ENCODE peak calls at places on chromosome 5, in ten cellular contexts. S is activated naive CD8-positive, alpha-beta T cell treated with anti-CD3 and anti-CD28 coated beads, Interleukin-2, amount 50 U/mL, for 24 hours; T is G401; X is activated naive CD4-positive, alpha-beta T cell treated with Interleukin-2 at 50 U/mL for 16 hours; W is C1 segment of cervical spinal cord; P is HT1080; A is activated CD8-positive, alpha-beta memory T cell treated with anti-CD3 and anti-CD28 coated beads, Interleukin-2, amount 50 U/mL, for 4 hours; O is naive thymus-derived CD4-positive, alpha-beta T cell; V is stimulated activated naive CD4-positive, alpha-beta T cell; B is K562. U is an unnamed sample.

GRCh38 chr5:176407456-176408244 is 8.7 kb downstream of the CLTB start:
- DNase-seq in X (no peak), V (no peak), S (no peak), T (no peak), W (no peak), O (no peak), B (peak), A (no peak), P (no peak), U (no peak)

GRCh38 chr5:153043876-153044275 is 446.6 kb upstream of the GRIA1 start:
- DNase-seq in A (no peak), V (no peak), P (peak), T (no peak), X (no peak), O (no peak), S (no peak), B (no peak), W (no peak), U (no peak)

GRCh38 chr5:77560677-77561263 is 68.7 kb upstream of the WDR41 start:
- DNase-seq in P (peak), V (no peak), T (peak), W (no peak), O (peak), A (no peak), B (peak), X (no peak), S (no peak), U (no peak)

GRCh38 chr5:127088226-127088625 is 14.9 kb upstream of the C5orf63 start:
- DNase-seq in O (no peak), B (no peak), S (no peak), P (peak), T (no peak), W (no peak), V (no peak), A (no peak), X (no peak), U (no peak)

GRCh38 chr5:83922699-83923098 is 202.0 kb upstream of the HAPLN1 start:
- DNase-seq in W (no peak), P (no peak), A (no peak), O (no peak), B (no peak), T (peak), X (no peak), V (no peak), S (no peak), U (no peak)

GRCh38 chr5:57327934-57328333 is 154.1 kb downstream of the GPBP1 start:
- DNase-seq in A (no peak), P (peak), T (no peak), W (no peak), V (no peak), B (no peak), X (no peak), O (no peak), S (peak), U (no peak)

GRCh38 chr5:31237159-31237558 is 43.7 kb downstream of the CDH6 start:
- DNase-seq in S (no peak), A (no peak), B (no peak), V (no peak), T (no peak), P (no peak), X (no peak), W (no peak), O (no peak), U (peak)

GRCh38 chr5:137954131-137954879 is 65.0 kb downstream of the PKD2L2 start:
- DNase-seq in S (no peak), A (no peak), B (no peak), O (no peak), X (no peak), V (no peak), T (no peak), P (peak), W (no peak), U (no peak)

GRCh38 chr5:168314735-168315411 is 23.4 kb downstream of the WWC1 start:
- DNase-seq in A (no peak), V (no peak), O (no peak), T (no peak), B (no peak), X (no peak), P (peak), S (no peak), W (no peak), U (no peak)

GRCh38 chr5:156934450-156935211 is 28.4 kb downstream of the TIMD4 start:
- DNase-seq in S (peak), A (peak), T (peak), V (peak), O (peak), P (peak), B (peak), X (peak), W (no peak), U (peak)

GRCh38 chr5:121430538-121430937 is 421.1 kb upstream of the FTMT start:
- DNase-seq in X (no peak), B (no peak), S (no peak), P (peak), W (no peak), T (no peak), A (no peak), V (no peak), O (no peak), U (no peak)

GRCh38 chr5:156693113-156693512 is 157.0 kb upstream of the PPP1R2B start:
- DNase-seq in S (no peak), A (no peak), P (no peak), T (no peak), V (no peak), W (no peak), X (no peak), B (no peak), O (no peak), U (no peak)

GRCh38 chr5:66829826-66830225 is 233.6 kb downstream of the MAST4 start:
- DNase-seq in S (no peak), T (no peak), W (no peak), V (no peak), P (peak), A (no peak), O (no peak), X (no peak), B (no peak), U (no peak)

GRCh38 chr5:141479776-141480175 is 4.0 kb downstream of the PCDHGC3 start:
- DNase-seq in V (no peak), X (no peak), P (no peak), B (no peak), W (no peak), A (no peak), O (no peak), S (no peak), T (no peak), U (no peak)

GRCh38 chr5:53994148-53994547 is 316.2 kb downstream of the ARL15 start:
- DNase-seq in A (no peak), X (no peak), O (no peak), T (no peak), P (no peak), V (no peak), S (no peak), W (no peak), B (no peak), U (no peak)

GRCh38 chr5:17000296-17000939 is 64.3 kb upstream of the MYO10 start:
- DNase-seq in V (no peak), A (no peak), W (no peak), X (no peak), S (no peak), O (no peak), P (peak), T (no peak), B (no peak), U (no peak)

GRCh38 chr5:134874831-134875655 is 872 bp downstream of the TXNDC15 start:
- DNase-seq in X (peak), W (peak), S (peak), P (peak), A (peak), V (no peak), T (peak), B (peak), O (peak), U (peak)

GRCh38 chr5:538801-539468 is 14.7 kb upstream of the SLC9A3 start:
- DNase-seq in T (no peak), X (no peak), W (no peak), B (no peak), S (no peak), O (no peak), P (no peak), A (no peak), V (no peak), U (no peak)

GRCh38 chr5:43875741-43876140 is 272.8 kb downstream of the NNT start:
- DNase-seq in B (no peak), P (no peak), X (no peak), V (no peak), O (no peak), T (peak), S (no peak), A (no peak), W (no peak), U (no peak)

GRCh38 chr5:98986556-98986955 is 57.7 kb upstream of the CHD1 start:
- DNase-seq in X (no peak), V (no peak), A (no peak), T (no peak), P (no peak), W (no peak), O (no peak), B (no peak), S (no peak), U (no peak)

GRCh38 chr5:152736906-152737305 is 331.8 kb upstream of the NMUR2 start:
- DNase-seq in P (peak), V (no peak), A (no peak), B (no peak), T (no peak), W (no peak), X (no peak), O (no peak), S (no peak), U (no peak)

GRCh38 chr5:134492568-134492967 is 32.9 kb upstream of the JADE2 start:
- DNase-seq in T (no peak), S (no peak), P (no peak), X (no peak), V (no peak), O (no peak), W (no peak), A (no peak), B (no peak), U (no peak)

GRCh38 chr5:68378204-68378830 is 162.8 kb downstream of the PIK3R1 start:
- DNase-seq in W (no peak), T (no peak), X (no peak), P (no peak), S (no peak), O (no peak), A (no peak), B (no peak), V (no peak), U (no peak)

U was measured in WERI-Rb-1.